ENCODE peak calls at places on chromosomes 5 and 9, in seven cellular contexts. E is A549; O is adrenal gland; P is CD8-positive, alpha-beta T cell; G is lower lobe of right lung; W is PC-3; T is Karpas-422. N is an unnamed sample.

GRCh38 chr5:150653145-150653761 is 7.8 kb upstream of the MYOZ3 start:
- DNase-seq in G (no peak), E (no peak), P (no peak), T (no peak), W (peak; percentile 19), O (peak; percentile 43), N (no peak)

GRCh38 chr5:68683632-68684035 is 410.2 kb upstream of the SLC30A5 start:
- DNase-seq in E (peak; percentile 91), W (peak; percentile 86), O (peak; percentile 18), P (no peak), T (no peak), G (no peak), N (no peak)

GRCh38 chr5:170182461-170182860 is 50.3 kb upstream of the C5orf58 start:
- DNase-seq in T (peak; percentile 93), E (no peak), P (no peak), O (no peak), G (no peak), W (no peak), N (no peak)

GRCh38 chr5:64347308-64347707 is 158.5 kb upstream of the RGS7BP start:
- DNase-seq in W (peak; percentile 43), P (no peak), G (no peak), O (no peak), T (no peak), E (no peak), N (no peak)

GRCh38 chr5:134203630-134204029 is 22.2 kb downstream of the PPP2CA start:
- DNase-seq in W (no peak), G (no peak), P (no peak), E (no peak), T (no peak), O (no peak), N (no peak)

GRCh38 chr9:22041792-22042191 is 32.7 kb upstream of the CDKN2B start:
- DNase-seq in W (peak; percentile 89), P (no peak), T (no peak), O (no peak), G (peak; percentile 60), E (no peak), N (peak; percentile 94)

GRCh38 chr5:63959177-63959982 is 2.9 kb downstream of the HTR1A start:
- DNase-seq in T (no peak), O (no peak), W (peak; percentile 8), E (peak; percentile 7), P (no peak), G (peak; percentile 41), N (no peak)

GRCh38 chr5:151890299-151890698 is 34.4 kb downstream of the GLRA1 start:
- DNase-seq in E (no peak), G (no peak), P (no peak), W (no peak), O (no peak), T (no peak), N (no peak)

DNA sequence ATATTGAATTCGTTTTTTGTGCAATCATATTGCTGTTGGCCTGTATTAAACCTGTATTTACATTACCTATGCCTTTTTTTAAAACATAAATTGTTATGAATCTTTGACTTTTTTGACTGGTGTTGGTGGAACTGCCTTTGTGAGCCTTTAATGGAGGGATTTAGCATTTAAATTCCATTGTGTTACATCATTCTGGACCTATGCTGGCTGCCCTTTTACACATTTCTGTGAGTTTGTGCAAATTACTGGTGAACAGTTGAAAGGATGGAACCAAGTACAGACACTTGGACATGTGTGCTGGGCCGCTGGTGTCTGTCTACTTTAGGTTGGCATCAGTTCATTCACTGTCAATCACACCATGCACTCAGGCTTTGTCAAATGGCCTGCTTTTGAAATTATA is 3.4 kb downstream of the SNX18 start:
- DNase-seq in O (no peak), E (no peak), P (no peak), G (no peak), W (no peak), T (no peak), N (no peak)
- H3K4me1 ChIP-seq in O (peaks cover 76% of the 10 kb centered on the region), E (peaks cover 8% of the 10 kb centered on the region), P (peaks cover 62% of the 10 kb centered on the region), G (peaks cover 70% of the 10 kb centered on the region), W (peaks cover 36% of the 10 kb centered on the region), T (peaks cover 6% of the 10 kb centered on the region), N (peaks cover 3% of the 10 kb centered on the region)

GRCh38 chr5:402615-403359 is 40.2 kb upstream of the EXOC3 start:
- DNase-seq in E (no peak), O (no peak), P (no peak), T (peak; percentile 53), W (peak; percentile 43), G (no peak), N (no peak)

GRCh38 chr5:405421-405820 is 37.6 kb upstream of the EXOC3 start:
- DNase-seq in T (no peak), W (no peak), E (no peak), G (no peak), O (no peak), P (no peak), N (no peak)

GRCh38 chr5:406041-406440 is 36.9 kb upstream of the EXOC3 start:
- DNase-seq in P (no peak), E (no peak), O (no peak), W (no peak), G (no peak), T (no peak), N (no peak)

GRCh38 chr5:404666-405241 is 38.2 kb upstream of the EXOC3 start:
- DNase-seq in E (no peak), T (no peak), O (no peak), P (no peak), G (no peak), W (no peak), N (no peak)

DNA sequence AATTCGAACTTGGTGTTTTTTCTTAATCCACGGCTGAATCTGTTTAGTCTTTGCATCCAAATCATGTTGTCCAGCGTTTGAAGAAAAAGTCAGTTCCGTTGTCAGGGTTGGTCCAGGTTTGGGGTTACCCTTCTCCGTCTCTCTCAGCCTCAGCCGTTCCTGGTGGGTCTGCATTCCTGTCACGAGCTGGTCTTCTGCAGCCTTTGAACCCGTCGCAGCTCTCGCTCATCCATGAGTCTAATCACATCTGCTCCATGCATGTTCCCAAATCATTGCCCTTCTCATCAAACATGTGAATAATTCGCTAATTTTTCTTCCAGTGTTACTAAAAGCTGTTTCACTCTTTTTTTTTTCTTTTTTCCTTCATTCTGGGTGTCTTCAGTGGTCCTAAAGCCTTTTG is 39.0 kb upstream of the EXOC3 start:
- DNase-seq in W (no peak), T (no peak), E (no peak), P (no peak), G (no peak), O (no peak), N (peak; percentile 1)
- H3K4me1 ChIP-seq in W (peaks cover 19% of the 10 kb centered on the region), T (peaks cover 20% of the 10 kb centered on the region), E (peaks cover 3% of the 10 kb centered on the region), P (peaks cover 6% of the 10 kb centered on the region), G (peaks cover 19% of the 10 kb centered on the region), O (peaks cover 11% of the 10 kb centered on the region), N (no peaks in the 10 kb centered on the region)

DNA sequence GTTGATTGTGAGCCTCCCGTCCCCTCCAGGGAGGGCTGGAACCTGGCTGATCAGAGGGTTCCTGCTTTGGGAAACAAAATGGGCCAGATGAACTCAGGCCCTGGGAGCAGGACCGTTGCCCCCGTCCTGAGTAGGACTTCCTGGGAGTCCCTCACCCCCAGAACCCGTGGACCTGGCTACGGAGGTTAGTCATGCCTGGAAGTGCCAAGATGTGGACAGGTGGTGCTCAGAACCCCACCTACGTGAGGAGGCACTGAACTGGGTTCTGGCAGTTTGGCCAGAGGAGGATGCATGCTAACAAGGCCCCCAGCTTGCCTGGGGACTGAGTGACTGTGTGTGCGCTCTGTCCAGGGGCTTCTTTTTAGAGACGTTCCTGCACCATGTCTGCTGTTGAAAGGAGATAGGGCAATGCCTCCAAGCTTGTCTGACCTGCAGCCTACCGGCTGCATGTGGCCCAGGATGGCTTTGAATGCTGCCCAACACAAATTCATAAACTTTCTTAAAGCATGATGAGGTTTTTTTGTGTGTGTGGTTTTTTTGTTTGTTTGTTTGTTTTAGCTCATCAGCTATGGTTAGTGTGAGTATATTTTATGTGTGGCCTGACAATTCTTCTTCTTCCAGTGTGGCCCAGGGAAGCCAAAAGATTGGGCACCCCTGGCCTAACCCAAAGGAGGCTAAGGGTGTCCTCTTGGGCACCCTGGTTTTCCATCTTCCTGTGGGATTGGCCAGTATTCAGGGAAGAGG is 1.8 kb upstream of the DAB2IP start:
- DNase-seq in E (no peak), P (no peak), T (no peak), O (no peak), W (peak; percentile 12), G (no peak), N (no peak)
- H3K4me1 ChIP-seq in E (peaks cover 40% of the 10 kb centered on the region), P (peaks cover 15% of the 10 kb centered on the region), T (no peaks in the 10 kb centered on the region), O (peaks cover 22% of the 10 kb centered on the region), W (peaks cover 12% of the 10 kb centered on the region), G (peaks cover 44% of the 10 kb centered on the region), N (no peaks in the 10 kb centered on the region)

GRCh38 chr5:10455273-10455670 is 13.6 kb downstream of the ROPN1L start:
- DNase-seq in W (no peak), P (no peak), E (no peak), G (no peak), T (no peak), O (no peak), N (no peak)
- H3K4me1 ChIP-seq in W (peaks cover 55% of the 10 kb centered on the region), P (no peaks in the 10 kb centered on the region), E (peaks cover 65% of the 10 kb centered on the region), G (peaks cover 32% of the 10 kb centered on the region), T (no peaks in the 10 kb centered on the region), O (no peaks in the 10 kb centered on the region), N (peaks cover 4% of the 10 kb centered on the region)

N was measured in prostate gland.